ENCODE peak calls at places on chromosomes 1 and 21, in five cellular contexts. S, A, F, O and C are unnamed samples.

GRCh38 chr1:229410692-229411433 is 23.0 kb downstream of the ACTA1 start:
- DNase-seq in S (no peak), A (peak), F (peak), O (peak), C (peak)

GRCh38 chr1:10803971-10804820 is 7.8 kb upstream of the CASZ1 start:
- DNase-seq in S (no peak), A (no peak), F (no peak), O (no peak), C (no peak)

GRCh38 chr1:64470670-64471217 is 815 bp downstream of the CACHD1 start:
- DNase-seq in S (no peak), A (peak), F (peak), O (peak), C (peak)

GRCh38 chr1:166703726-166704220 is 135.5 kb upstream of the POGK start:
- DNase-seq in S (no peak), A (no peak), F (no peak), O (no peak), C (no peak)

GRCh38 chr1:62175568-62176179 is 19.0 kb upstream of the L1TD1 start:
- DNase-seq in S (no peak), A (peak), F (peak), O (peak), C (no peak)

GRCh38 chr1:154220071-154220969 is at the start of gene UBAP2L:
- DNase-seq in S (peak), A (peak), F (peak), O (peak), C (peak)

GRCh38 chr21:43195131-43196021 is 26.6 kb downstream of the CRYAA start:
- DNase-seq in S (no peak), A (no peak), F (no peak), O (no peak), C (no peak)

GRCh38 chr1:61851849-61852692 is 109.8 kb downstream of the PATJ start:
- DNase-seq in S (no peak), A (peak), F (peak), O (peak), C (no peak)